ENCODE peak calls at places on chromosomes 13 and 19, in five cellular contexts. I is body of pancreas, Y is esophagus squamous epithelium, D is Peyer's patch, Z is fibroblast of lung. W is an unnamed sample.

GRCh38 chr13:92976657-92977056 is 249.9 kb upstream of the GPC6 start:
- DNase-seq in I (no peak), Y (no peak), D (no peak), Z (no peak), W (no peak)

GRCh38 chr13:98910501-98910951 is 67.3 kb downstream of the DOCK9 start:
- DNase-seq in I (no peak), Y (no peak), D (no peak), Z (peak; percentile 28), W (peak; percentile 50)

GRCh38 chr13:100019780-100020356 is 38.3 kb downstream of the ZIC2 start:
- DNase-seq in I (no peak), Y (no peak), D (no peak), Z (no peak), W (no peak)

GRCh38 chr13:107753286-107753685 is 462.1 kb downstream of the LIG4 start:
- DNase-seq in I (no peak), Y (no peak), D (no peak), Z (peak; percentile 58), W (no peak)

GRCh38 chr13:83295684-83296083 is 586.6 kb downstream of the SLITRK1 start:
- DNase-seq in I (no peak), Y (no peak), D (no peak), Z (peak; percentile 22), W (no peak)

GRCh38 chr19:621819-622218 is 11.5 kb downstream of the POLRMT start:
- DNase-seq in I (no peak), Y (no peak), D (no peak), Z (no peak), W (no peak)

GRCh38 chr19:29812080-29812880 is 489 bp downstream of the CCNE1 start:
- DNase-seq in I (peak; percentile 32), Y (no peak), D (peak; percentile 50), Z (no peak), W (no peak)

GRCh38 chr19:35882074-35882832 is 13.9 kb downstream of the APLP1 start:
- DNase-seq in I (peak; percentile 55), Y (no peak), D (no peak), Z (peak; percentile 87), W (peak; percentile 63)

GRCh38 chr13:111202745-111203144 is 87.6 kb downstream of the ARHGEF7 start:
- DNase-seq in I (no peak), Y (no peak), D (no peak), Z (peak; percentile 82), W (peak; percentile 88)

GRCh38 chr13:82407321-82407720 is 1475.0 kb downstream of the SLITRK1 start:
- DNase-seq in I (no peak), Y (no peak), D (no peak), Z (no peak), W (no peak)

GRCh38 chr19:51301266-51301665 is 10.2 kb upstream of the IGLON5 start:
- DNase-seq in I (no peak), Y (no peak), D (peak; percentile 17), Z (no peak), W (no peak)

GRCh38 chr13:30388401-30389283 is 33.7 kb upstream of the UBE2L5 start:
- DNase-seq in I (no peak), Y (peak; percentile 5), D (no peak), Z (peak; percentile 75), W (no peak)

GRCh38 chr19:13985771-13986347 is 20.3 kb downstream of the RFX1 start:
- DNase-seq in I (no peak), Y (no peak), D (no peak), Z (no peak), W (no peak)

GRCh38 chr19:10742494-10742893 is 24.6 kb downstream of the DNM2 start:
- DNase-seq in I (no peak), Y (no peak), D (peak; percentile 77), Z (no peak), W (no peak)

GRCh38 chr19:35378356-35378755 is 7.5 kb downstream of the GPR42 start:
- DNase-seq in I (no peak), Y (no peak), D (no peak), Z (no peak), W (no peak)

GRCh38 chr19:45677351-45678230 is 9.6 kb downstream of the GIPR start:
- DNase-seq in I (peak; percentile 97), Y (peak; percentile 36), D (peak; percentile 97), Z (peak; percentile 63), W (no peak)

GRCh38 chr13:100636441-100636840 is 38.2 kb downstream of the TMTC4 start:
- DNase-seq in I (no peak), Y (no peak), D (no peak), Z (no peak), W (no peak)

GRCh38 chr13:57629391-57629804 is 2.1 kb upstream of the PCDH17 start:
- DNase-seq in I (peak; percentile 21), Y (no peak), D (no peak), Z (peak; percentile 40), W (no peak)

GRCh38 chr19:15315101-15315500 is 17.2 kb downstream of the BRD4 start:
- DNase-seq in I (no peak), Y (no peak), D (no peak), Z (no peak), W (no peak)

DNA sequence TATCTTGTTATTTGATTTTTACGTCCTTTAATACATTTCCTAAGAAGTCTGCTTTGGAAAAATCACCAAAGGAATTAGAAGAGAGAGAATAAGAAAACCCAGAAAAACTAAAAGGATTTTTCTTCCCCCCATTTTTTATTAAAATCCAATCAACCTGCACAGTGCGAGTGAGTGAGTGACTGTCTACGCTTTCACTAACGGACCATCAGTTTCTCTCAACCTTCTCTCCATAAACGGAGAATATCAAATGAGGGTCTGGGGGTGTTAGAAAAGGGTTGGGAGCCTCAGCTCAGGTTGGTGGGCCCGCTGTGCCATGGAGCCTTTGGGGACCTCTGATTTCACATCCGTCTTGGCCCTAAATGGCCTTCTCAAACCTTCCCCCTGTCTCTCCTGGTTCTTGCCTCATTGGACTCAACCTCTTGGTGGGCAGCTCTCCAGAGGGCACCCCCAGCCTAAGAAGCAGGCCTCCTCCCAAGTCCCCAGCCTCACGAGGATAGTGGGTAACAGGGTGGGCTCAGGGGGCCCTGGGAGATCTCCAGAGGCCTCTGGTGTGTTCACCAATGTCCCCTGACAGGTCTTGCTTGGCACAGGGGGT is 764 bp upstream of the LRP3 start:
- DNase-seq in I (no peak), Y (no peak), D (no peak), Z (no peak), W (no peak)
- H3K4me3 ChIP-seq in I (no peak overlapping the region), Y (peak overlapping the region; percentile 47), D (peak overlapping the region; percentile 37), Z (no peak overlapping the region), W (peak overlapping the region; percentile 27)

DNA sequence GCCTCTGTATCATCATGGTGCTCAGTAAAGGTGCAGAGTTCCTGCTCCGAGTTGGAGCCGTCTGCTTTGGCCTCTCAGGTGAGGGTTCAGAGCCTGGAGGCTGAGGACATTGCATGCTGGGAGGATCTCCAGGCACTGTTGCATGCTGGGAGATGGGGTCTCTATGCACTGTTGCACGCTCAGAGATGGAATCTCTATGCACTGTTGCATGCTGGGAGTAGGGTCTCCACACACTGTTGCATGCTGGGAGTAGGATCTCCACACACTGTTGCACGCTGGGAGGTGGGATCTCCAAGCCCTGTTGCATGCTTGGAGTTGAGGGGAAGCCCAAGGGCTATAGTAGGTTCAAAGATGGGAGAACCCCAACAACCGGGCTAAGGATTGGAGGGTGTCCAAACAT is 8.3 kb downstream of the CACNG6 start:
- DNase-seq in I (no peak), Y (no peak), D (no peak), Z (no peak), W (no peak)
- H3K4me3 ChIP-seq in I (no peak overlapping the region), Y (no peak overlapping the region), D (no peak overlapping the region), Z (no peak overlapping the region), W (no peak overlapping the region)

DNA sequence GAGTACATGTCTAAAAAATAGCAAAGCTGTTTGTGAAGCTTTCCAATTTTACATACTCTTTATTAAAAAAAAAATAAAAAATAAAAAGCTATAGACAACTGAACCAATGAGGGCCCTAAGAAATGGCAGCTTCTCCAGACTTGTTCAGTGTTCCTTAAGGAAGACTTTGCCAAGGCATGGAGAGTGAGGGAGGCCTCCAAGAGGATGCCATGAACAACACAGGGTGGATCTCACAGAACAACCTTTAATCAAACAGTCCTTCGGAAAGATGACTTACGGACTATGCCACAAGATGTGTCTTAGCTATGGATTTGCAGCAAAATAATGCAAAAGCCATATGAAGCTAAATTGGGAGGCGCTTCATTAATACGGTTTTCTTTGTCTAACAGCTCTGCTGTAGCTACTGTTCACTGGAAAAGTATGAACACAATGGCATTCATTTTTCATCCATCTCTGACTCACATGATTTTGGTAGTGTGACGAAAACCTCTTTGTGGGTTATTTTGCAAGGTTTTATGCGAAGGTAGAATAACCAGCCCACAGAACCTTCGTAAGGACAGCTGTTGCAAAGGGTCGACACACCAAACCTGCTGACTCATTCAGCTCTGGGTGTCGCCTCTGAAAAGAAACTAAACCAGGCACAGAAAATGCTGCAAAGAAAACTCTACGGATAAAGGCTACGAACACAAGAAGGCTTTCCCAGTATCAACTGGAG is 27.7 kb downstream of the EFNB2 start:
- DNase-seq in I (no peak), Y (no peak), D (no peak), Z (peak; percentile 98), W (no peak)
- H3K4me3 ChIP-seq in I (no peak overlapping the region), Y (no peak overlapping the region), D (no peak overlapping the region), Z (no peak overlapping the region), W (no peak overlapping the region)

DNA sequence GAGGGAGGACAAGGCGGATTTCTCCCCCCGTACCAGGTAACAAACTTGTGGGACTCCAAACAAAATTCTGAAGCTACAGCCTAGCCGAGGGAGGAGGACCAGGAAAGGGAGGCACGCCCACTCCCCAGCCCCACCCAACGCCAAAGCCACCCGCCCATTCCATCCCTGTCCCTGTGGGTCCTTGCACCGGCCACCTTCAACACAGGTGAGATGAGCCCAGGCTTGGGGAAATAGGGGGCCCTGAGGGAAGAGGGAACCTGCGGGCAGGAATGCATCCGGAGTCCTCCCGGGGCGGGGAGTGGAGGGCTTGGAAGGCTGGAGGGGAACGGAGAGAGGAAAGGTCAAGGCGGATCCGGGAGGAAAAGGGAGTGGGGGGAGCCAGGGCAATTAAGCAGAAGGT is at the start of gene BEST2:
- DNase-seq in I (no peak), Y (no peak), D (no peak), Z (no peak), W (no peak)
- H3K4me3 ChIP-seq in I (no peak within 1 kb of the TSS), Y (no peak within 1 kb of the TSS), D (peak within 1 kb of the TSS; percentile 33), Z (no peak within 1 kb of the TSS), W (no peak within 1 kb of the TSS)

GRCh38 chr13:75869981-75870380 is 233.9 kb downstream of the LMO7 start:
- DNase-seq in I (no peak), Y (no peak), D (no peak), Z (no peak), W (no peak)
- H3K4me3 ChIP-seq in I (no peak overlapping the region), Y (no peak overlapping the region), D (no peak overlapping the region), Z (no peak overlapping the region), W (no peak overlapping the region)

GRCh38 chr19:8001651-8001994 is 3.8 kb downstream of the ELAVL1 start:
- DNase-seq in I (peak; percentile 23), Y (no peak), D (no peak), Z (no peak), W (no peak)
- H3K4me3 ChIP-seq in I (no peak overlapping the region), Y (no peak overlapping the region), D (no peak overlapping the region), Z (no peak overlapping the region), W (peak overlapping the region; percentile 43)

GRCh38 chr13:40981361-40981760 is 37.8 kb downstream of the ELF1 start:
- DNase-seq in I (no peak), Y (no peak), D (no peak), Z (peak; percentile 37), W (no peak)
- H3K4me3 ChIP-seq in I (no peak overlapping the region), Y (peak overlapping the region; percentile 27), D (peak overlapping the region; percentile 35), Z (no peak overlapping the region), W (no peak overlapping the region)